ENCODE peak calls at places on chromosomes 1 and 21, in four cellular contexts. K, J, M and I are unnamed samples.

GRCh38 chr1:14602131-14602530 is 3.6 kb downstream of the KAZN start:
- DNase-seq in K (peak), J (peak), M (no peak), I (no peak)

GRCh38 chr1:78434351-78434750 is 56.4 kb upstream of the PTGFR start:
- DNase-seq in K (no peak), J (no peak), M (no peak), I (no peak)

GRCh38 chr1:156508205-156508954 is 7.8 kb upstream of the MEF2D start:
- DNase-seq in K (peak), J (no peak), M (no peak), I (no peak)

GRCh38 chr1:223819730-223820514 is 25.8 kb downstream of the TP53BP2 start:
- DNase-seq in K (no peak), J (no peak), M (no peak), I (no peak)

GRCh38 chr1:230752407-230752806 is 5.2 kb downstream of the CAPN9 start:
- DNase-seq in K (peak), J (peak), M (peak), I (no peak)

GRCh38 chr1:159996653-159997052 is 35.1 kb downstream of the PIGM start:
- DNase-seq in K (no peak), J (no peak), M (no peak), I (no peak)

GRCh38 chr1:171084091-171084490 is 6.6 kb upstream of the FMO3 start:
- DNase-seq in K (no peak), J (no peak), M (no peak), I (no peak)

GRCh38 chr1:63575340-63575826 is 17.8 kb upstream of the PGM1 start:
- DNase-seq in K (no peak), J (peak), M (no peak), I (no peak)

GRCh38 chr1:149942207-149942606 is 5.5 kb upstream of the MTMR11 start:
- DNase-seq in K (peak), J (peak), M (no peak), I (no peak)

GRCh38 chr21:23522750-23523149 is 2084.5 kb downstream of the MRPL39 start:
- DNase-seq in K (no peak), J (no peak), M (no peak), I (no peak)

GRCh38 chr21:35408401-35408800 is 359.3 kb upstream of the RUNX1 start:
- DNase-seq in K (no peak), J (no peak), M (no peak), I (no peak)

GRCh38 chr21:39452207-39452964 is 616 bp downstream of the SH3BGR start:
- DNase-seq in K (no peak), J (no peak), M (no peak), I (no peak)

GRCh38 chr1:248404024-248404423 is 1.2 kb downstream of the OR2T1 start:
- DNase-seq in K (no peak), J (peak), M (no peak), I (no peak)

GRCh38 chr1:87887095-87887494 is 558.4 kb downstream of the LMO4 start:
- DNase-seq in K (no peak), J (no peak), M (no peak), I (no peak)

GRCh38 chr21:45579383-45580180 is 37.3 kb upstream of the SLC19A1 start:
- DNase-seq in K (peak), J (no peak), M (peak), I (no peak)

GRCh38 chr1:7929637-7930036 is 11.0 kb downstream of the TNFRSF9 start:
- DNase-seq in K (no peak), J (no peak), M (no peak), I (no peak)

GRCh38 chr1:16984717-16985116 is 4.3 kb upstream of the MFAP2 start:
- DNase-seq in K (peak), J (no peak), M (no peak), I (no peak)

GRCh38 chr1:226382030-226382429 is 25.9 kb downstream of the PARP1 start:
- DNase-seq in K (no peak), J (no peak), M (no peak), I (no peak)

GRCh38 chr1:225689882-225690459 is 37.0 kb upstream of the ENAH start:
- DNase-seq in K (no peak), J (no peak), M (no peak), I (no peak)

GRCh38 chr1:16046865-16047264 is 3.3 kb downstream of the CLCNKB start:
- DNase-seq in K (no peak), J (no peak), M (no peak), I (no peak)

GRCh38 chr21:36572091-36572490 is 92.2 kb upstream of the CLDN14 start:
- DNase-seq in K (no peak), J (no peak), M (no peak), I (no peak)

GRCh38 chr1:241612533-241613505 is 27.4 kb downstream of the CHML start:
- DNase-seq in K (no peak), J (peak), M (no peak), I (no peak)

GRCh38 chr1:7049913-7050625 is 264.8 kb downstream of the CAMTA1 start:
- DNase-seq in K (no peak), J (no peak), M (no peak), I (no peak)

GRCh38 chr1:210910020-210910575 is 223.8 kb downstream of the KCNH1 start:
- DNase-seq in K (no peak), J (no peak), M (no peak), I (no peak)

GRCh38 chr1:248821101-248821500 is 4.6 kb downstream of the SH3BP5L start:
- DNase-seq in K (no peak), J (no peak), M (peak), I (peak)

GRCh38 chr21:36504067-36505058 is 24.4 kb upstream of the CLDN14 start:
- DNase-seq in K (peak), J (peak), M (no peak), I (no peak)

GRCh38 chr1:70431874-70432273 is 20.8 kb downstream of the CTH start:
- DNase-seq in K (no peak), J (no peak), M (no peak), I (no peak)

GRCh38 chr1:198601936-198602889 is 36.6 kb upstream of the PTPRC start:
- DNase-seq in K (no peak), J (no peak), M (no peak), I (no peak)

GRCh38 chr1:109784551-109785252 is 21.0 kb upstream of the EPS8L3 start:
- DNase-seq in K (peak), J (no peak), M (peak), I (no peak)

GRCh38 chr1:151443846-151444790 is 15.2 kb downstream of the POGZ start:
- DNase-seq in K (peak), J (peak), M (no peak), I (no peak)

GRCh38 chr1:51926171-51926812 is 47.8 kb upstream of the NRDC start:
- DNase-seq in K (no peak), J (peak), M (no peak), I (no peak)

GRCh38 chr1:8077120-8077573 is 51.0 kb upstream of the ERRFI1 start:
- DNase-seq in K (peak), J (no peak), M (no peak), I (no peak)

GRCh38 chr1:20626524-20626923 is 6.7 kb upstream of the PINK1 start:
- DNase-seq in K (no peak), J (no peak), M (no peak), I (no peak)

GRCh38 chr1:51839094-51839493 is 39.4 kb downstream of the NRDC start:
- DNase-seq in K (no peak), J (no peak), M (no peak), I (no peak)

GRCh38 chr1:93692983-93693591 is 11.4 kb upstream of the BCAR3 start:
- DNase-seq in K (no peak), J (no peak), M (no peak), I (no peak)
- TF ChIP-seq POLR2AphosphoS5 in K (no peak), J (no peak), M (no peak), I (no peak)

GRCh38 chr1:169483500-169483966 is 2.2 kb downstream of the SLC19A2 start:
- DNase-seq in K (no peak), J (no peak), M (no peak), I (no peak)
- H3K4me3 ChIP-seq in K (peak), J (peak), M (no peak), I (peak)

DNA sequence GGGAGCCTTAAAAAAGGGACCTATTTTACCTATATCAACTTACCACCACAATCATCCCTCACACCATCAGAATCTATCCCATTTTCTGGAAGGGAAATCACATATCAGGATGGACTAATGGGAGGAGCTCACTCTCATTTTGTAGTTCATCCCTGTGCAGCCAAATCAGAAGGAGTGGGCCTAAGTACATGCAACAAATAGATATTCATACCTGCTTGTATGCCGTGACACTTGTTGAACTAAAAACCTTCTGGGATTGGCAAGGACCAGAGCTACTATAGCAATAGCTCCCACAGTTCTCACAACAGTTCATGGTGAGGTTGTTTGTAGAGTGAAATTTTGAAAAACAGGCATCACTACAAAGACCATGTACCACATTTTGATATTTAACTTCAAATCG is 17.3 kb downstream of the ZMYM6 start:
- DNase-seq in K (no peak), J (no peak), M (no peak), I (no peak)
- TF ChIP-seq POLR2AphosphoS5 in K (no peak), J (no peak), M (no peak), I (no peak)

GRCh38 chr1:64963466-64963865 is 2.9 kb downstream of the JAK1 start:
- DNase-seq in K (no peak), J (no peak), M (no peak), I (no peak)

GRCh38 chr1:64967381-64967780 is 1.0 kb upstream of the JAK1 start:
- DNase-seq in K (peak), J (no peak), M (peak), I (no peak)

GRCh38 chr1:64966158-64966963 is at the start of gene JAK1:
- DNase-seq in K (peak), J (peak), M (peak), I (no peak)

GRCh38 chr1:64962447-64962846 is 3.9 kb downstream of the JAK1 start:
- DNase-seq in K (peak), J (no peak), M (peak), I (no peak)

GRCh38 chr1:64965239-64966157 is 851 bp downstream of the JAK1 start:
- DNase-seq in K (peak), J (peak), M (peak), I (no peak)
- H3K4me3 ChIP-seq in K (peak), J (peak), M (peak), I (peak)